ENCODE peak calls at places on chromosomes 2 and 18, in ten cellular contexts. M, G, P, L, H, D, B, U, K and F are unnamed samples.

GRCh38 chr2:219402665-219403515 is 15.2 kb upstream of the DNPEP start:
- DNase-seq in M (peak), G (no peak), P (peak), L (peak), H (peak), D (peak), B (peak), U (peak), K (no peak), F (peak)

GRCh38 chr18:30954262-30954661 is 88.3 kb downstream of the DSC3 start:
- DNase-seq in M (no peak), G (no peak), P (no peak), L (no peak), H (no peak), D (no peak), B (no peak), U (no peak), K (no peak), F (no peak)

GRCh38 chr2:156455366-156455975 is 19.3 kb downstream of the GPD2 start:
- DNase-seq in M (no peak), G (no peak), P (no peak), L (no peak), H (no peak), D (peak), B (peak), U (no peak), K (no peak), F (no peak)

GRCh38 chr2:118120001-118120400 is 31.7 kb downstream of the INSIG2 start:
- DNase-seq in M (no peak), G (no peak), P (peak), L (no peak), H (no peak), D (peak), B (no peak), U (no peak), K (no peak), F (no peak)

GRCh38 chr2:105800036-105800755 is 55.5 kb downstream of the NCK2 start:
- DNase-seq in M (no peak), G (no peak), P (no peak), L (no peak), H (no peak), D (no peak), B (no peak), U (no peak), K (no peak), F (no peak)

GRCh38 chr18:33115476-33115875 is 325.0 kb downstream of the CCDC178 start:
- DNase-seq in M (no peak), G (no peak), P (no peak), L (no peak), H (no peak), D (no peak), B (no peak), U (no peak), K (no peak), F (no peak)

GRCh38 chr2:156784034-156784433 is 347.9 kb downstream of the GPD2 start:
- DNase-seq in M (no peak), G (no peak), P (no peak), L (no peak), H (peak), D (no peak), B (no peak), U (no peak), K (no peak), F (no peak)

GRCh38 chr2:168798076-168798887 is 4.2 kb upstream of the NOSTRIN start:
- DNase-seq in M (peak), G (no peak), P (no peak), L (no peak), H (no peak), D (no peak), B (no peak), U (no peak), K (no peak), F (no peak)

GRCh38 chr2:239316562-239317465 is 84.0 kb downstream of the HDAC4 start:
- DNase-seq in M (no peak), G (peak), P (no peak), L (no peak), H (no peak), D (peak), B (no peak), U (no peak), K (no peak), F (peak)

GRCh38 chr2:148888003-148888501 is 13.0 kb downstream of the KIF5C start:
- DNase-seq in M (peak), G (no peak), P (no peak), L (no peak), H (peak), D (no peak), B (no peak), U (no peak), K (no peak), F (no peak)

GRCh38 chr2:107694667-107695066 is 132.0 kb upstream of the RGPD4 start:
- DNase-seq in M (no peak), G (no peak), P (no peak), L (no peak), H (no peak), D (no peak), B (no peak), U (no peak), K (no peak), F (no peak)

GRCh38 chr2:206740800-206741199 is 22.6 kb upstream of the DYTN start:
- DNase-seq in M (no peak), G (no peak), P (no peak), L (no peak), H (no peak), D (no peak), B (no peak), U (no peak), K (no peak), F (no peak)

GRCh38 chr2:240433973-240434727 is 1.3 kb upstream of the GPC1 start:
- DNase-seq in M (no peak), G (peak), P (peak), L (peak), H (peak), D (peak), B (peak), U (peak), K (peak), F (peak)

GRCh38 chr2:228801451-228801850 is 469.6 kb downstream of the PID1 start:
- DNase-seq in M (no peak), G (no peak), P (no peak), L (no peak), H (no peak), D (no peak), B (no peak), U (no peak), K (no peak), F (no peak)

GRCh38 chr2:160916300-160916699 is 243.9 kb upstream of the TANK start:
- DNase-seq in M (no peak), G (no peak), P (no peak), L (no peak), H (no peak), D (peak), B (no peak), U (no peak), K (no peak), F (no peak)

GRCh38 chr2:238786792-238787490 is 60.9 kb upstream of the TWIST2 start:
- DNase-seq in M (no peak), G (no peak), P (no peak), L (no peak), H (no peak), D (no peak), B (no peak), U (no peak), K (no peak), F (no peak)

GRCh38 chr18:5456577-5457466 is 87.0 kb downstream of the EPB41L3 start:
- DNase-seq in M (peak), G (no peak), P (no peak), L (no peak), H (peak), D (peak), B (no peak), U (no peak), K (no peak), F (no peak)

GRCh38 chr2:71849111-71849510 is 298.6 kb downstream of the CYP26B1 start:
- DNase-seq in M (no peak), G (no peak), P (no peak), L (no peak), H (no peak), D (no peak), B (no peak), U (no peak), K (no peak), F (no peak)

GRCh38 chr2:223197046-223197445 is 145.1 kb downstream of the KCNE4 start:
- DNase-seq in M (no peak), G (no peak), P (no peak), L (no peak), H (no peak), D (peak), B (no peak), U (no peak), K (no peak), F (no peak)

GRCh38 chr2:95551055-95551568 is 40.7 kb upstream of the TRIM43 start:
- DNase-seq in M (no peak), G (no peak), P (no peak), L (no peak), H (no peak), D (no peak), B (peak), U (no peak), K (no peak), F (no peak)

GRCh38 chr2:234256516-234256915 is 206.0 kb downstream of the SPP2 start:
- DNase-seq in M (no peak), G (no peak), P (no peak), L (no peak), H (no peak), D (no peak), B (no peak), U (no peak), K (no peak), F (no peak)

GRCh38 chr2:231308631-231309414 is 86.7 kb upstream of the B3GNT7 start:
- DNase-seq in M (no peak), G (no peak), P (no peak), L (no peak), H (no peak), D (peak), B (peak), U (no peak), K (no peak), F (no peak)

GRCh38 chr2:40317047-40317446 is 134.8 kb downstream of the SLC8A1 start:
- DNase-seq in M (no peak), G (no peak), P (no peak), L (no peak), H (no peak), D (peak), B (peak), U (no peak), K (no peak), F (no peak)

GRCh38 chr2:188997276-188997675 is 23.1 kb downstream of the COL3A1 start:
- DNase-seq in M (no peak), G (no peak), P (no peak), L (no peak), H (no peak), D (no peak), B (no peak), U (no peak), K (no peak), F (no peak)

GRCh38 chr2:144479138-144479537 is 40.8 kb downstream of the ZEB2 start:
- DNase-seq in M (no peak), G (no peak), P (peak), L (no peak), H (no peak), D (peak), B (no peak), U (no peak), K (no peak), F (no peak)

GRCh38 chr2:67626656-67627055 is 229.5 kb downstream of the ETAA1 start:
- DNase-seq in M (peak), G (no peak), P (no peak), L (no peak), H (no peak), D (peak), B (no peak), U (no peak), K (no peak), F (no peak)

GRCh38 chr18:58064406-58064998 is 20.5 kb downstream of the NEDD4L start:
- DNase-seq in M (no peak), G (no peak), P (no peak), L (no peak), H (no peak), D (peak), B (no peak), U (no peak), K (no peak), F (no peak)

GRCh38 chr2:238666543-238666942 is 181.3 kb upstream of the TWIST2 start:
- DNase-seq in M (no peak), G (no peak), P (no peak), L (no peak), H (no peak), D (no peak), B (no peak), U (no peak), K (no peak), F (no peak)

GRCh38 chr2:74625658-74626425 is 22.3 kb downstream of the M1AP start:
- DNase-seq in M (no peak), G (no peak), P (no peak), L (no peak), H (no peak), D (no peak), B (no peak), U (no peak), K (no peak), F (no peak)

GRCh38 chr2:67446504-67446911 is 49.4 kb downstream of the ETAA1 start:
- DNase-seq in M (no peak), G (no peak), P (no peak), L (no peak), H (no peak), D (peak), B (no peak), U (no peak), K (no peak), F (no peak)

GRCh38 chr2:138435701-138436100 is 65.9 kb upstream of the SPOPL start:
- DNase-seq in M (no peak), G (no peak), P (no peak), L (no peak), H (no peak), D (no peak), B (no peak), U (no peak), K (no peak), F (no peak)

GRCh38 chr2:200929334-200930249 is 33.9 kb downstream of the ORC2 start:
- DNase-seq in M (no peak), G (no peak), P (no peak), L (no peak), H (no peak), D (peak), B (no peak), U (no peak), K (no peak), F (no peak)

GRCh38 chr2:65436825-65437221 is 4.4 kb upstream of the SPRED2 start:
- DNase-seq in M (peak), G (no peak), P (no peak), L (no peak), H (peak), D (no peak), B (no peak), U (no peak), K (no peak), F (no peak)

GRCh38 chr2:141109633-141110032 is 1021.2 kb downstream of the LRP1B start:
- DNase-seq in M (peak), G (no peak), P (no peak), L (no peak), H (no peak), D (no peak), B (peak), U (no peak), K (no peak), F (no peak)

GRCh38 chr2:217919781-217920351 is 82.9 kb downstream of the TNS1 start:
- DNase-seq in M (no peak), G (no peak), P (no peak), L (peak), H (no peak), D (peak), B (peak), U (no peak), K (no peak), F (no peak)

GRCh38 chr18:13915973-13916372 is 637 bp upstream of the MC2R start:
- DNase-seq in M (no peak), G (no peak), P (no peak), L (no peak), H (no peak), D (peak), B (no peak), U (no peak), K (no peak), F (no peak)

GRCh38 chr2:145752091-145752806 is 1232.3 kb upstream of the ZEB2 start:
- DNase-seq in M (peak), G (no peak), P (peak), L (peak), H (peak), D (peak), B (peak), U (no peak), K (peak), F (no peak)

GRCh38 chr2:27807476-27807875 is 36.0 kb downstream of the MRPL33 start:
- DNase-seq in M (peak), G (no peak), P (no peak), L (no peak), H (peak), D (peak), B (peak), U (no peak), K (no peak), F (no peak)
- TF ChIP-seq CTCF in M (peak), G (no peak), P (peak), L (peak), H (peak), D (peak), B (peak), U (no peak), K (peak), F (peak)

GRCh38 chr18:26768388-26768787 is 97.1 kb downstream of the AQP4 start:
- DNase-seq in M (peak), G (no peak), P (no peak), L (no peak), H (no peak), D (no peak), B (no peak), U (no peak), K (no peak), F (no peak)

GRCh38 chr18:26765498-26765897 is 100.0 kb downstream of the AQP4 start:
- DNase-seq in M (no peak), G (no peak), P (no peak), L (no peak), H (no peak), D (no peak), B (no peak), U (no peak), K (no peak), F (no peak)

GRCh38 chr18:26764584-26764983 is 100.9 kb downstream of the AQP4 start:
- DNase-seq in M (no peak), G (no peak), P (no peak), L (no peak), H (no peak), D (no peak), B (no peak), U (no peak), K (no peak), F (no peak)

GRCh38 chr18:26763745-26764144 is 101.8 kb downstream of the AQP4 start:
- DNase-seq in M (no peak), G (no peak), P (no peak), L (no peak), H (no peak), D (no peak), B (no peak), U (no peak), K (no peak), F (no peak)

DNA sequence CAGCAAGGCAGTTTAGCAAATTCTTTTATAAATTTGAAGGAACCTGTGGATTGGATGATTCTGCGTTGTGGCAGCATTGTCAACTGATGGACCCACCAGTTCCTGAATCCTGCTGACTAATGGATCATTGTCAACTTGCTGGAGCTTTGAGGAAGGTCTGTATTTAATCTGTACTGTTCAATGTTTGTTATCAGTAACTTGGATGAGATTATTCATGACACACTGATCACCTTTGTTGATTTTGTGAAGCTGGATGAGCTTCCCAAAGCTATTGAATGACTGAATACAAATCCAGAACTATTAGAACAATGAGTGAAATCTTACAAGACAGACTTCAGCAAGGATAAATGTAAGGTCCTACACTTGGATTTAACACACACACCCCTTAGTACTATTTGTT is 101.3 kb downstream of the AQP4 start:
- DNase-seq in M (no peak), G (no peak), P (no peak), L (no peak), H (no peak), D (no peak), B (no peak), U (no peak), K (no peak), F (no peak)
- TF ChIP-seq CTCF in M (no peak), G (no peak), P (no peak), L (no peak), H (no peak), D (no peak), B (no peak), U (no peak), K (no peak), F (no peak)

GRCh38 chr2:19225931-19226330 is 132.5 kb downstream of the OSR1 start:
- DNase-seq in M (no peak), G (no peak), P (no peak), L (no peak), H (no peak), D (no peak), B (no peak), U (no peak), K (no peak), F (no peak)

GRCh38 chr2:19231625-19232024 is 126.8 kb downstream of the OSR1 start:
- DNase-seq in M (no peak), G (no peak), P (no peak), L (no peak), H (no peak), D (no peak), B (no peak), U (no peak), K (no peak), F (no peak)

GRCh38 chr2:19228092-19228670 is 130.2 kb downstream of the OSR1 start:
- DNase-seq in M (no peak), G (no peak), P (no peak), L (no peak), H (peak), D (no peak), B (no peak), U (no peak), K (no peak), F (no peak)

GRCh38 chr2:19226871-19227270 is 131.6 kb downstream of the OSR1 start:
- DNase-seq in M (no peak), G (no peak), P (no peak), L (no peak), H (no peak), D (no peak), B (no peak), U (no peak), K (no peak), F (no peak)

DNA sequence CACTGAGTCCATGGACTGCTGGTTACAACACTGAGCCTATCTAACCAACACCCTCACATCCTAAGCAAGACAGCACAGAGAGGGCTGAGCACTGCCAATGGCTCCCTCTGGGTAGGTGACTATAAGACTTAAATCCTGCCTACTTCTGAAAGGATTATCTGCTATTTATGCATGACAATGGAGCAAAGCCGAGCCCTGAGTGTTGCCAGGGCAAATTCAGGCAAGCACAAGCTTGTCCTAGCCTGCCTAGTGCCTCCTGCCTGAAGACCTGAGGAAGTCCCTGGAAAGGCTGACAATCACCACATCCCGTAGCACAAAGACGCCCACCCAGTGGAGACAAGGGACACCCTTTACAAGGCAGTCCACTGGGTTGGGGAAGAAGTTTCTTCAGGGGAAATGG is 129.7 kb downstream of the OSR1 start:
- DNase-seq in M (peak), G (no peak), P (no peak), L (no peak), H (no peak), D (no peak), B (no peak), U (no peak), K (no peak), F (no peak)
- TF ChIP-seq CTCF in M (peak), G (no peak), P (no peak), L (no peak), H (no peak), D (no peak), B (no peak), U (no peak), K (no peak), F (no peak)

GRCh38 chr18:22378672-22379282 is 38.9 kb downstream of the CTAGE1 start:
- DNase-seq in M (peak), G (no peak), P (no peak), L (no peak), H (no peak), D (peak), B (peak), U (peak), K (no peak), F (no peak)
- TF ChIP-seq CTCF in M (peak), G (no peak), P (peak), L (peak), H (peak), D (peak), B (peak), U (no peak), K (peak), F (peak)

GRCh38 chr2:230046491-230046890 is 22.2 kb downstream of the SLC16A14 start:
- DNase-seq in M (no peak), G (no peak), P (no peak), L (no peak), H (no peak), D (no peak), B (no peak), U (no peak), K (no peak), F (no peak)

GRCh38 chr2:230042195-230042594 is 26.5 kb downstream of the SLC16A14 start:
- DNase-seq in M (no peak), G (no peak), P (no peak), L (no peak), H (no peak), D (peak), B (no peak), U (no peak), K (no peak), F (no peak)

GRCh38 chr2:230043025-230043424 is 25.7 kb downstream of the SLC16A14 start:
- DNase-seq in M (no peak), G (no peak), P (no peak), L (no peak), H (no peak), D (no peak), B (no peak), U (no peak), K (no peak), F (no peak)

GRCh38 chr2:230048010-230048671 is 20.6 kb downstream of the SLC16A14 start:
- DNase-seq in M (no peak), G (no peak), P (no peak), L (no peak), H (no peak), D (peak), B (no peak), U (no peak), K (no peak), F (no peak)

GRCh38 chr2:230043461-230043860 is 25.3 kb downstream of the SLC16A14 start:
- DNase-seq in M (no peak), G (no peak), P (no peak), L (no peak), H (no peak), D (no peak), B (no peak), U (no peak), K (no peak), F (no peak)
- TF ChIP-seq CTCF in M (no peak), G (no peak), P (no peak), L (no peak), H (no peak), D (no peak), B (no peak), U (no peak), K (no peak), F (no peak)